ENCODE peak calls at places on chromosomes 11 and 22, in eight cellular contexts. O, K, R, S, G, V, B and J are unnamed samples.

GRCh38 chr11:20762112-20762511 is 92.7 kb downstream of the NELL1 start:
- DNase-seq in K (no peak), V (no peak), B (no peak), O (no peak), R (no peak), G (no peak), S (no peak), J (no peak)

GRCh38 chr11:29217901-29218300 is 798.9 kb downstream of the KCNA4 start:
- DNase-seq in B (no peak), R (no peak), G (no peak), K (no peak), V (no peak), S (no peak), O (no peak), J (no peak)

GRCh38 chr11:119148855-119149370 is at the start of gene ABCG4:
- DNase-seq in R (no peak), V (peak), K (no peak), O (no peak), B (no peak), S (no peak), G (peak), J (peak)

GRCh38 chr11:56905442-56905841 is 83.3 kb upstream of the OR5AK2 start:
- DNase-seq in S (no peak), V (no peak), G (no peak), B (no peak), O (no peak), R (no peak), K (no peak), J (no peak)

GRCh38 chr22:40040927-40041326 is 46.2 kb downstream of the FAM83F start:
- DNase-seq in B (no peak), V (peak), K (peak), S (peak), R (no peak), O (no peak), G (peak), J (no peak)

GRCh38 chr11:81886406-81887075 is 847.1 kb downstream of the FAM181B start:
- DNase-seq in R (no peak), O (no peak), K (no peak), V (no peak), G (no peak), S (no peak), B (no peak), J (no peak)

GRCh38 chr22:33787645-33788456 is 132.4 kb downstream of the LARGE1 start:
- DNase-seq in G (no peak), B (no peak), V (no peak), K (no peak), S (no peak), R (no peak), O (no peak), J (no peak)

GRCh38 chr22:41417622-41418390 is 28.8 kb downstream of the TOB2 start:
- DNase-seq in B (peak), V (peak), O (no peak), S (peak), K (no peak), R (no peak), G (peak), J (no peak)

GRCh38 chr11:121802542-121802941 is 313.5 kb downstream of the BLID start:
- DNase-seq in R (no peak), S (no peak), B (no peak), G (no peak), K (no peak), O (no peak), V (no peak), J (no peak)

GRCh38 chr11:7546324-7546791 is 32.6 kb downstream of the PPFIBP2 start:
- DNase-seq in R (no peak), O (no peak), B (no peak), K (no peak), G (no peak), S (peak), V (no peak), J (no peak)

GRCh38 chr11:80241766-80242165 is 800.9 kb upstream of the TENM4 start:
- DNase-seq in K (peak), S (no peak), R (no peak), G (no peak), B (no peak), O (no peak), V (no peak), J (no peak)

GRCh38 chr11:85269109-85269508 is 358.0 kb downstream of the DLG2 start:
- DNase-seq in S (no peak), G (no peak), R (no peak), O (no peak), B (no peak), V (no peak), K (no peak), J (no peak)

GRCh38 chr11:14626650-14627049 is 17.0 kb upstream of the PDE3B start:
- DNase-seq in G (no peak), S (no peak), B (no peak), R (no peak), K (no peak), O (no peak), V (no peak), J (no peak)

GRCh38 chr22:37420656-37421467 is 6.4 kb downstream of the ELFN2 start:
- DNase-seq in K (no peak), R (no peak), O (no peak), B (no peak), G (no peak), V (no peak), S (no peak), J (no peak)

GRCh38 chr22:20283674-20284066 is 15.6 kb upstream of the RTN4R start:
- DNase-seq in S (no peak), G (no peak), B (no peak), V (no peak), R (no peak), K (no peak), O (no peak), J (no peak)

GRCh38 chr11:105202844-105203548 is 63.4 kb upstream of the CARD18 start:
- DNase-seq in O (peak), K (no peak), B (no peak), G (peak), V (no peak), R (no peak), S (no peak), J (no peak)

GRCh38 chr11:134630896-134631295 is 218.9 kb upstream of the B3GAT1 start:
- DNase-seq in G (no peak), O (no peak), S (peak), V (peak), R (no peak), B (no peak), K (no peak), J (no peak)

GRCh38 chr11:31913985-31914384 is 102.9 kb upstream of the PAX6 start:
- DNase-seq in S (no peak), B (no peak), K (no peak), G (no peak), R (no peak), V (no peak), O (no peak), J (no peak)

GRCh38 chr11:64275031-64275800 is 9.2 kb downstream of the BAD start:
- DNase-seq in B (no peak), K (no peak), R (no peak), G (no peak), O (no peak), S (no peak), V (no peak), J (peak)

GRCh38 chr11:398826-399225 is 4.8 kb downstream of the PKP3 start:
- DNase-seq in O (no peak), R (no peak), G (no peak), S (no peak), K (no peak), B (no peak), V (no peak), J (no peak)
- H3K27ac ChIP-seq in O (no peak), R (no peak), G (no peak), S (no peak), K (no peak), B (no peak), V (no peak), J (no peak)

GRCh38 chr11:124483422-124483821 is 37.9 kb upstream of the OR8B8 start:
- DNase-seq in V (no peak), S (no peak), K (no peak), G (no peak), O (no peak), B (no peak), R (no peak), J (no peak)

GRCh38 chr11:124481365-124482323 is 36.1 kb upstream of the OR8B8 start:
- DNase-seq in B (no peak), V (no peak), K (peak), S (no peak), O (no peak), G (no peak), R (no peak), J (peak)

GRCh38 chr11:124482362-124483147 is 37.1 kb upstream of the OR8B8 start:
- DNase-seq in K (peak), G (no peak), B (no peak), S (no peak), V (no peak), R (no peak), O (no peak), J (no peak)
- H3K4me3 ChIP-seq in K (no peak), G (no peak), B (no peak), S (no peak), V (no peak), R (no peak), O (no peak), J (no peak)

GRCh38 chr11:83827940-83828554 is 541.9 kb upstream of the CCDC90B start:
- DNase-seq in B (no peak), O (peak), S (no peak), K (peak), G (no peak), V (no peak), R (no peak), J (peak)
- H3K27ac ChIP-seq in B (no peak), O (no peak), S (no peak), K (peak), G (no peak), V (no peak), R (no peak), J (no peak)

DNA sequence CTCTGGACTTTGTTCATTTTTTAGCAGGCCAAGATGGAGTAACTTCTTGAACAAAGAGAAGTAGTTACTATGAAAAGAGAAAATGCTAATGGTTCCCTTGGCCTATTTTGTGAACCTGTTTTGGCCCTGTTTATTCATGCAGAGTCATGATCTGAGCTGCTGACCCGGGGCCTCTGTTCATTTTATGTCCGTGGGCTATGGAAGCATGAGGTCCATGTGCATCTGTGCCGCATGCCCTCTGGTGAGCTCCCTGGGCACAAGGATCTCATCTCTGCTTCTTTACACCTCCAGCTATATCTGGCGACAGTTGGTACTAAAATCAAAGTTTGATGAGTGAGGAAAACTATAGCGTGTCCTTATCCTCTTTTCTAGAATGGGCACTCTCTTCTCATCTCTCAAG is 1.0 kb downstream of the PIWIL4 start:
- DNase-seq in S (no peak), V (no peak), O (no peak), G (no peak), B (no peak), K (no peak), R (no peak), J (no peak)
- H3K4me3 ChIP-seq in S (no peak), V (no peak), O (no peak), G (no peak), B (no peak), K (no peak), R (no peak), J (no peak)

GRCh38 chr11:12091957-12092558 is 18.3 kb upstream of the MICAL2 start:
- DNase-seq in S (no peak), O (no peak), V (no peak), R (no peak), B (no peak), G (no peak), K (no peak), J (no peak)
- H3K27ac ChIP-seq in S (peak), O (no peak), V (no peak), R (no peak), B (peak), G (no peak), K (no peak), J (no peak)